ENCODE peak calls at places on chromosomes 12 and 14, in nine cellular contexts. V is right cardiac atrium, Z is lung, K is putamen, G is left ventricle myocardium inferior, P is activated B cell treated with CpG ODN at 0.5 μM for 24 hours, U is Calu3, C is HTR-8/SVneo, I is NCI-H1092. R is an unnamed sample.

GRCh38 chr12:125254856-125255255 is 189.6 kb downstream of the AACS start:
- DNase-seq in V (no peak), Z (no peak), K (peak; percentile 78), G (no peak), P (no peak), U (no peak), C (no peak), I (no peak), R (no peak)

GRCh38 chr12:10540776-10541205 is 35.1 kb downstream of the EIF2S3B start:
- DNase-seq in V (no peak), Z (no peak), K (no peak), G (no peak), P (no peak), U (no peak), C (no peak), I (no peak), R (no peak)

GRCh38 chr12:59321278-59321677 is 274.6 kb upstream of the SLC16A7 start:
- DNase-seq in V (no peak), Z (no peak), K (no peak), G (no peak), P (no peak), U (no peak), C (no peak), I (no peak), R (no peak)

GRCh38 chr14:81523616-81524015 is 10.0 kb downstream of the SEL1L start:
- DNase-seq in V (no peak), Z (no peak), K (no peak), G (no peak), P (no peak), U (no peak), C (no peak), I (no peak), R (no peak)

GRCh38 chr12:48542300-48542928 is 17.0 kb downstream of the OR8S1 start:
- DNase-seq in V (no peak), Z (peak; percentile 50), K (no peak), G (no peak), P (no peak), U (peak; percentile 60), C (peak; percentile 27), I (peak; percentile 31), R (peak; percentile 26)

GRCh38 chr14:91731986-91732385 is at the start of gene CATSPERB:
- DNase-seq in V (no peak), Z (no peak), K (no peak), G (no peak), P (no peak), U (no peak), C (no peak), I (no peak), R (no peak)

GRCh38 chr12:2488596-2488995 is 306.2 kb upstream of the FKBP4 start:
- DNase-seq in V (no peak), Z (no peak), K (no peak), G (no peak), P (no peak), U (no peak), C (no peak), I (no peak), R (no peak)

GRCh38 chr14:60251877-60252276 is 2.9 kb downstream of the PPM1A start:
- DNase-seq in V (no peak), Z (no peak), K (no peak), G (no peak), P (no peak), U (no peak), C (no peak), I (no peak), R (no peak)

GRCh38 chr14:30601579-30601916 is 20.6 kb upstream of the SCFD1 start:
- DNase-seq in V (no peak), Z (no peak), K (no peak), G (no peak), P (no peak), U (no peak), C (no peak), I (no peak), R (no peak)

GRCh38 chr14:60175255-60175902 is 10.2 kb upstream of the DHRS7 start:
- DNase-seq in V (no peak), Z (no peak), K (no peak), G (no peak), P (no peak), U (no peak), C (peak; percentile 50), I (no peak), R (no peak)